ENCODE peak calls at places on chromosomes 13 and 19, in four cellular contexts. One of them, this sample, is unnamed.

GRCh38 chr13:105442040-105442439 is 1093.4 kb downstream of the EFNB2 start:
- DNase-seq in IMR-90: no peak
- DNase-seq in mesendoderm: no peak
- DNase-seq in H1: no peak
- DNase-seq in this sample: no peak

GRCh38 chr19:48064509-48064908 is 20.6 kb upstream of the CABP5 start:
- DNase-seq in IMR-90: peak; percentile 54
- DNase-seq in mesendoderm: peak; percentile 77
- DNase-seq in H1: peak; percentile 23
- DNase-seq in this sample: peak; percentile 29

GRCh38 chr19:40689339-40690049 is 957 bp downstream of the NUMBL start:
- DNase-seq in IMR-90: no peak
- DNase-seq in mesendoderm: peak; percentile 46
- DNase-seq in H1: no peak
- DNase-seq in this sample: no peak

GRCh38 chr13:29081036-29081435 is 260.9 kb downstream of the MTUS2 start:
- DNase-seq in IMR-90: no peak
- DNase-seq in mesendoderm: no peak
- DNase-seq in H1: no peak
- DNase-seq in this sample: no peak

GRCh38 chr13:113785051-113786010 is 26.3 kb downstream of the TMEM255B start:
- DNase-seq in IMR-90: peak; percentile 74
- DNase-seq in mesendoderm: no peak
- DNase-seq in H1: no peak
- DNase-seq in this sample: no peak

GRCh38 chr19:47630594-47630993 is 21.7 kb downstream of the BICRA start:
- DNase-seq in IMR-90: no peak
- DNase-seq in mesendoderm: no peak
- DNase-seq in H1: no peak
- DNase-seq in this sample: no peak

GRCh38 chr13:93834051-93834450 is 607.4 kb downstream of the GPC6 start:
- DNase-seq in IMR-90: no peak
- DNase-seq in mesendoderm: no peak
- DNase-seq in H1: no peak
- DNase-seq in this sample: no peak

GRCh38 chr13:29106651-29107050 is 286.5 kb downstream of the MTUS2 start:
- DNase-seq in IMR-90: no peak
- DNase-seq in mesendoderm: no peak
- DNase-seq in H1: no peak
- DNase-seq in this sample: no peak

GRCh38 chr19:17332677-17333581 is 1.7 kb downstream of the ANO8 start:
- DNase-seq in IMR-90: peak; percentile 39
- DNase-seq in mesendoderm: peak; percentile 94
- DNase-seq in H1: peak; percentile 62
- DNase-seq in this sample: peak; percentile 92

GRCh38 chr13:87675851-87676250 is 4.7 kb downstream of the SLITRK5 start:
- DNase-seq in IMR-90: no peak
- DNase-seq in mesendoderm: no peak
- DNase-seq in H1: no peak
- DNase-seq in this sample: no peak

GRCh38 chr13:93466502-93467036 is 240.0 kb downstream of the GPC6 start:
- DNase-seq in IMR-90: peak; percentile 5
- DNase-seq in mesendoderm: no peak
- DNase-seq in H1: no peak
- DNase-seq in this sample: no peak

GRCh38 chr13:99265823-99266426 is 7.7 kb upstream of the GPR18 start:
- DNase-seq in IMR-90: peak; percentile 63
- DNase-seq in mesendoderm: peak; percentile 57
- DNase-seq in H1: no peak
- DNase-seq in this sample: no peak

GRCh38 chr19:18669524-18669817 is 14.0 kb upstream of the CRTC1 start:
- DNase-seq in IMR-90: peak; percentile 72
- DNase-seq in mesendoderm: no peak
- DNase-seq in H1: no peak
- DNase-seq in this sample: no peak

GRCh38 chr13:31982540-31982939 is 49.0 kb upstream of the FRY start:
- DNase-seq in IMR-90: peak; percentile 95
- DNase-seq in mesendoderm: no peak
- DNase-seq in H1: no peak
- DNase-seq in this sample: no peak

GRCh38 chr19:46303345-46303701 is 6.5 kb downstream of the HIF3A start:
- DNase-seq in IMR-90: no peak
- DNase-seq in mesendoderm: no peak
- DNase-seq in H1: no peak
- DNase-seq in this sample: no peak

GRCh38 chr19:18233224-18233825 is 7.1 kb upstream of the PDE4C start:
- DNase-seq in IMR-90: peak; percentile 39
- DNase-seq in mesendoderm: no peak
- DNase-seq in H1: no peak
- DNase-seq in this sample: peak; percentile 86

GRCh38 chr13:67228909-67229308 is 1.2 kb downstream of the PCDH9 start:
- DNase-seq in IMR-90: peak; percentile 32
- DNase-seq in mesendoderm: no peak
- DNase-seq in H1: no peak
- DNase-seq in this sample: no peak

GRCh38 chr19:12733369-12733896 is 1.1 kb downstream of the TRIR start:
- DNase-seq in IMR-90: peak; percentile 45
- DNase-seq in mesendoderm: peak; percentile 63
- DNase-seq in H1: no peak
- DNase-seq in this sample: no peak

GRCh38 chr19:17420267-17420924 is 549 bp downstream of the MVB12A start:
- DNase-seq in IMR-90: no peak
- DNase-seq in mesendoderm: peak; percentile 43
- DNase-seq in H1: no peak
- DNase-seq in this sample: peak; percentile 59

GRCh38 chr19:1243768-1244692 is 2.5 kb downstream of the ATP5F1D start:
- DNase-seq in IMR-90: peak; percentile 77
- DNase-seq in mesendoderm: peak; percentile 82
- DNase-seq in H1: no peak
- DNase-seq in this sample: peak; percentile 90

GRCh38 chr13:110841846-110842245 is 73.0 kb downstream of the ANKRD10 start:
- DNase-seq in IMR-90: peak; percentile 8
- DNase-seq in mesendoderm: peak; percentile 56
- DNase-seq in H1: no peak
- DNase-seq in this sample: no peak

GRCh38 chr13:107553838-107554237 is 661.5 kb downstream of the LIG4 start:
- DNase-seq in IMR-90: peak; percentile 69
- DNase-seq in mesendoderm: no peak
- DNase-seq in H1: no peak
- DNase-seq in this sample: no peak

GRCh38 chr19:1068111-1069001 is 1.4 kb downstream of the ARHGAP45 start:
- DNase-seq in IMR-90: no peak
- DNase-seq in mesendoderm: no peak
- DNase-seq in H1: no peak
- DNase-seq in this sample: no peak

GRCh38 chr13:44040754-44041100 is 161.0 kb downstream of the LACC1 start:
- DNase-seq in IMR-90: peak; percentile 48
- DNase-seq in mesendoderm: no peak
- DNase-seq in H1: no peak
- DNase-seq in this sample: no peak

GRCh38 chr13:49459580-49459979 is 15.5 kb downstream of the SETDB2 start:
- DNase-seq in IMR-90: no peak
- DNase-seq in mesendoderm: no peak
- DNase-seq in H1: no peak
- DNase-seq in this sample: no peak

GRCh38 chr19:57421037-57421436 is 10.1 kb downstream of the ZNF17 start:
- DNase-seq in IMR-90: no peak
- DNase-seq in mesendoderm: no peak
- DNase-seq in H1: no peak
- DNase-seq in this sample: no peak

GRCh38 chr19:7152568-7152967 is 83.1 kb downstream of the ZNF557 start:
- DNase-seq in IMR-90: no peak
- DNase-seq in mesendoderm: peak; percentile 36
- DNase-seq in H1: no peak
- DNase-seq in this sample: peak; percentile 32

GRCh38 chr19:42512130-42512636 is 16.1 kb downstream of the CEACAM1 start:
- DNase-seq in IMR-90: no peak
- DNase-seq in mesendoderm: no peak
- DNase-seq in H1: no peak
- DNase-seq in this sample: no peak

GRCh38 chr13:76656496-76656895 is 229.7 kb downstream of the KCTD12 start:
- DNase-seq in IMR-90: no peak
- DNase-seq in mesendoderm: no peak
- DNase-seq in H1: no peak
- DNase-seq in this sample: no peak

GRCh38 chr13:80276371-80277289 is 64.3 kb downstream of the SPRY2 start:
- DNase-seq in IMR-90: peak; percentile 23
- DNase-seq in mesendoderm: peak; percentile 45
- DNase-seq in H1: peak; percentile 17
- DNase-seq in this sample: no peak
- H3K56ac ChIP-seq in IMR-90: no peak overlapping the region
- H3K56ac ChIP-seq in mesendoderm: no peak overlapping the region
- H3K56ac ChIP-seq in H1: no peak overlapping the region
- H3K56ac ChIP-seq in this sample: no peak overlapping the region

GRCh38 chr13:91384891-91385290 is 13.5 kb upstream of the GPC5 start:
- DNase-seq in IMR-90: no peak
- DNase-seq in mesendoderm: no peak
- DNase-seq in H1: no peak
- DNase-seq in this sample: no peak

GRCh38 chr13:91383836-91384235 is 14.6 kb upstream of the GPC5 start:
- DNase-seq in IMR-90: no peak
- DNase-seq in mesendoderm: no peak
- DNase-seq in H1: no peak
- DNase-seq in this sample: no peak

GRCh38 chr13:91389186-91389585 is 9.2 kb upstream of the GPC5 start:
- DNase-seq in IMR-90: no peak
- DNase-seq in mesendoderm: no peak
- DNase-seq in H1: no peak
- DNase-seq in this sample: no peak
- H3K56ac ChIP-seq in IMR-90: no peak overlapping the region
- H3K56ac ChIP-seq in mesendoderm: no peak overlapping the region
- H3K56ac ChIP-seq in H1: no peak overlapping the region
- H3K56ac ChIP-seq in this sample: no peak overlapping the region

GRCh38 chr19:37078717-37079032 is 442 bp downstream of the ZNF420 start:
- DNase-seq in IMR-90: no peak
- DNase-seq in mesendoderm: no peak
- DNase-seq in H1: no peak
- DNase-seq in this sample: no peak
- H3K56ac ChIP-seq in IMR-90: peak overlapping the region; percentile 64
- H3K56ac ChIP-seq in mesendoderm: peak overlapping the region; percentile 93
- H3K56ac ChIP-seq in H1: no peak overlapping the region
- H3K56ac ChIP-seq in this sample: no peak overlapping the region

GRCh38 chr19:19823916-19824315 is 2.4 kb upstream of the ZNF506 start:
- DNase-seq in IMR-90: no peak
- DNase-seq in mesendoderm: no peak
- DNase-seq in H1: no peak
- DNase-seq in this sample: no peak
- H3K56ac ChIP-seq in IMR-90: no peak overlapping the region
- H3K56ac ChIP-seq in mesendoderm: no peak overlapping the region
- H3K56ac ChIP-seq in H1: no peak overlapping the region
- H3K56ac ChIP-seq in this sample: no peak overlapping the region

DNA sequence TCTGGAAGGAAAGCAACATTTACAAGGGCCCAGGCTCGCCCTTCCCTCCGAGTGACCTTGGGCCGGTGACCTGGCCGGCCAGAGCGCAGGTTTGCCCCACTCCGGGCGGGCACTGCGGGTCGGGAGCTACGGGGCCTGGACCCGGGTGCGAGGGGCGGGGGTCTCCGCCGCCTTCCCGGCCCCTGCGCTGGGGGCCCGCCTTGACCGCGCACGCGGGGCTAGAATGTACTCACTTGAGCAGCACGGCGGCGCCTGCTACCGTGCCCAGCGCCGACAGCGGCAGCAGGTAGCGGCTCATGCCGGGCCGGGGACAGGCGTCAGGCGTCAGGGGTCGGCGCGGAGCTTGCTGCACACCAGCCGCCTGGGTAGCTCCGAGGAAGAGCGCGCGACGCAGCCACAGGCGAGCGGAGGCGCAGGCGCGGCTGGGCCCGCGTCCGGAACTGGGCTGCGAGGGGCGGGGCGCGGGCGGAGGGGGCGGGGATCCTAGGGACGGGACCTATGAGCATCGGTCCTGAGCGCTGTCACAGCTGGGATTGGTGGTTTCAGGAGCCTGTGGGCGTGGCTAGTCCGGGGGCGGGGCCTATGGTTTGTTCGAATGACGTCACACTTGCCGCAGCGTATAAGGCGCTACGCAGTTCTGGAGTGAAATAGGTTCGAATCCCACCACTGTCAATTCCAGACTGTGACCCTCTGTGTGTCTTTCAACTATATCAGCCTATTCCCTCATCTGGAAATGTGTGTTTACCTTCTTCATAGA is at the start of gene RDH13:
- DNase-seq in IMR-90: peak; percentile 96
- DNase-seq in mesendoderm: peak; percentile 97
- DNase-seq in H1: peak; percentile 90
- DNase-seq in this sample: peak; percentile 96
- H3K56ac ChIP-seq in IMR-90: no peak within 1 kb of the TSS
- H3K56ac ChIP-seq in mesendoderm: peak within 1 kb of the TSS; percentile 93
- H3K56ac ChIP-seq in H1: peak within 1 kb of the TSS; percentile 69
- H3K56ac ChIP-seq in this sample: no peak within 1 kb of the TSS

GRCh38 chr19:31419871-31420430 is 70.7 kb upstream of the TSHZ3 start:
- DNase-seq in IMR-90: no peak
- DNase-seq in mesendoderm: no peak
- DNase-seq in H1: no peak
- DNase-seq in this sample: peak; percentile 56

GRCh38 chr19:31418692-31419430 is 69.6 kb upstream of the TSHZ3 start:
- DNase-seq in IMR-90: no peak
- DNase-seq in mesendoderm: peak; percentile 57
- DNase-seq in H1: peak; percentile 92
- DNase-seq in this sample: peak; percentile 97

GRCh38 chr19:31416548-31416947 is 67.3 kb upstream of the TSHZ3 start:
- DNase-seq in IMR-90: no peak
- DNase-seq in mesendoderm: peak; percentile 27
- DNase-seq in H1: no peak
- DNase-seq in this sample: peak; percentile 34

GRCh38 chr19:31415322-31415721 is 66.1 kb upstream of the TSHZ3 start:
- DNase-seq in IMR-90: no peak
- DNase-seq in mesendoderm: no peak
- DNase-seq in H1: no peak
- DNase-seq in this sample: no peak

GRCh38 chr19:31418055-31418454 is 68.8 kb upstream of the TSHZ3 start:
- DNase-seq in IMR-90: no peak
- DNase-seq in mesendoderm: peak; percentile 72
- DNase-seq in H1: no peak
- DNase-seq in this sample: peak; percentile 86
- H3K56ac ChIP-seq in IMR-90: no peak overlapping the region
- H3K56ac ChIP-seq in mesendoderm: no peak overlapping the region
- H3K56ac ChIP-seq in H1: no peak overlapping the region
- H3K56ac ChIP-seq in this sample: peak overlapping the region; percentile 31

GRCh38 chr13:61144834-61145593 is 270.6 kb downstream of the PCDH20 start:
- DNase-seq in IMR-90: no peak
- DNase-seq in mesendoderm: no peak
- DNase-seq in H1: no peak
- DNase-seq in this sample: no peak
- H3K56ac ChIP-seq in IMR-90: no peak overlapping the region
- H3K56ac ChIP-seq in mesendoderm: no peak overlapping the region
- H3K56ac ChIP-seq in H1: no peak overlapping the region
- H3K56ac ChIP-seq in this sample: no peak overlapping the region

This sample was measured in H9.